ENCODE peak calls at places on chromosome 18, in five cellular contexts. One of them, this sample, is unnamed.

GRCh38 chr18:627211-627610 is 30.2 kb upstream of the TYMS start:
- DNase-seq in psoas muscle: no peak
- DNase-seq in brain microvascular endothelial cell: no peak
- DNase-seq in fibroblast of mammary gland: peak; percentile 42
- DNase-seq in EL: no peak
- DNase-seq in this sample: no peak

GRCh38 chr18:27412551-27412950 is 227.4 kb upstream of the CHST9 start:
- DNase-seq in psoas muscle: no peak
- DNase-seq in brain microvascular endothelial cell: no peak
- DNase-seq in fibroblast of mammary gland: no peak
- DNase-seq in EL: no peak
- DNase-seq in this sample: no peak

GRCh38 chr18:21179590-21180220 is 62.3 kb upstream of the GREB1L start:
- DNase-seq in psoas muscle: no peak
- DNase-seq in brain microvascular endothelial cell: peak; percentile 65
- DNase-seq in fibroblast of mammary gland: peak; percentile 79
- DNase-seq in EL: peak; percentile 70
- DNase-seq in this sample: no peak

GRCh38 chr18:58416704-58417683 is 211.9 kb downstream of the ALPK2 start:
- DNase-seq in psoas muscle: no peak
- DNase-seq in brain microvascular endothelial cell: peak; percentile 37
- DNase-seq in fibroblast of mammary gland: peak; percentile 78
- DNase-seq in EL: peak; percentile 83
- DNase-seq in this sample: no peak

GRCh38 chr18:34222396-34223163 is 2.1 kb downstream of the NOL4 start:
- DNase-seq in psoas muscle: peak; percentile 51
- DNase-seq in brain microvascular endothelial cell: no peak
- DNase-seq in fibroblast of mammary gland: peak; percentile 10
- DNase-seq in EL: no peak
- DNase-seq in this sample: no peak

GRCh38 chr18:77271720-77272481 is 22.3 kb downstream of the GALR1 start:
- DNase-seq in psoas muscle: no peak
- DNase-seq in brain microvascular endothelial cell: peak; percentile 77
- DNase-seq in fibroblast of mammary gland: peak; percentile 69
- DNase-seq in EL: no peak
- DNase-seq in this sample: no peak

GRCh38 chr18:21896732-21897336 is 156.2 kb downstream of the MIB1 start:
- DNase-seq in psoas muscle: no peak
- DNase-seq in brain microvascular endothelial cell: no peak
- DNase-seq in fibroblast of mammary gland: no peak
- DNase-seq in EL: no peak
- DNase-seq in this sample: no peak

GRCh38 chr18:70659026-70659726 is 370.3 kb downstream of the SOCS6 start:
- DNase-seq in psoas muscle: no peak
- DNase-seq in brain microvascular endothelial cell: peak; percentile 73
- DNase-seq in fibroblast of mammary gland: peak; percentile 59
- DNase-seq in EL: no peak
- DNase-seq in this sample: no peak

GRCh38 chr18:72539861-72540260 is 4.3 kb downstream of the CBLN2 start:
- DNase-seq in psoas muscle: no peak
- DNase-seq in brain microvascular endothelial cell: no peak
- DNase-seq in fibroblast of mammary gland: no peak
- DNase-seq in EL: no peak
- DNase-seq in this sample: no peak

GRCh38 chr18:67705748-67706147 is 189.2 kb upstream of the DSEL start:
- DNase-seq in psoas muscle: no peak
- DNase-seq in brain microvascular endothelial cell: no peak
- DNase-seq in fibroblast of mammary gland: peak; percentile 13
- DNase-seq in EL: no peak
- DNase-seq in this sample: no peak

GRCh38 chr18:8699948-8700347 is 5.4 kb upstream of the MTCL1 start:
- DNase-seq in psoas muscle: no peak
- DNase-seq in brain microvascular endothelial cell: no peak
- DNase-seq in fibroblast of mammary gland: peak; percentile 55
- DNase-seq in EL: no peak
- DNase-seq in this sample: no peak

GRCh38 chr18:27750014-27750413 is 426.9 kb downstream of the CDH2 start:
- DNase-seq in psoas muscle: no peak
- DNase-seq in brain microvascular endothelial cell: peak; percentile 93
- DNase-seq in fibroblast of mammary gland: peak; percentile 23
- DNase-seq in EL: peak; percentile 85
- DNase-seq in this sample: no peak

GRCh38 chr18:74457043-74457742 is at the start of gene DIPK1C:
- DNase-seq in psoas muscle: no peak
- DNase-seq in brain microvascular endothelial cell: no peak
- DNase-seq in fibroblast of mammary gland: no peak
- DNase-seq in EL: no peak
- DNase-seq in this sample: no peak

This sample was measured in chondrocyte.